ENCODE peak calls at places on chromosome 9, in four cellular contexts. Z is spleen, V is transverse colon, D is GM12891. A is an unnamed sample.

GRCh38 chr9:97276310-97276852 is 31.1 kb upstream of the CCDC180 start:
- DNase-seq in Z (no peak), V (no peak), D (no peak), A (no peak)

GRCh38 chr9:136019681-136020060 is 58.5 kb upstream of the UBAC1 start:
- DNase-seq in Z (no peak), V (no peak), D (no peak), A (no peak)

GRCh38 chr9:128412120-128412790 is 8.4 kb upstream of the CERCAM start:
- DNase-seq in Z (no peak), V (peak), D (peak), A (no peak)

GRCh38 chr9:114775981-114776380 is 29.9 kb downstream of the TNFSF15 start:
- DNase-seq in Z (no peak), V (no peak), D (no peak), A (no peak)

GRCh38 chr9:131153585-131153984 is 28.2 kb downstream of the NUP214 start:
- DNase-seq in Z (no peak), V (no peak), D (no peak), A (no peak)

GRCh38 chr9:98951967-98952366 is 8.3 kb downstream of the COL15A1 start:
- DNase-seq in Z (no peak), V (no peak), D (no peak), A (no peak)

GRCh38 chr9:91062281-91062680 is 260.7 kb downstream of the SYK start:
- DNase-seq in Z (no peak), V (no peak), D (no peak), A (no peak)

GRCh38 chr9:120424248-120424647 is 155.7 kb downstream of the CDK5RAP2 start:
- DNase-seq in Z (no peak), V (no peak), D (no peak), A (no peak)

GRCh38 chr9:33161589-33162132 is 5.5 kb downstream of the B4GALT1 start:
- DNase-seq in Z (no peak), V (peak), D (no peak), A (no peak)

GRCh38 chr9:72443855-72444254 is 77.6 kb upstream of the TMC1 start:
- DNase-seq in Z (no peak), V (no peak), D (peak), A (peak)

GRCh38 chr9:26975728-26976707 is 19.8 kb downstream of the IFT74 start:
- DNase-seq in Z (no peak), V (peak), D (no peak), A (no peak)

GRCh38 chr9:94922098-94922607 is 195.7 kb downstream of the AOPEP start:
- DNase-seq in Z (no peak), V (no peak), D (no peak), A (no peak)

GRCh38 chr9:94923333-94924089 is 197.0 kb downstream of the AOPEP start:
- DNase-seq in Z (no peak), V (no peak), D (no peak), A (no peak)

GRCh38 chr9:94921072-94921471 is 194.6 kb downstream of the AOPEP start:
- DNase-seq in Z (no peak), V (no peak), D (no peak), A (no peak)

GRCh38 chr9:94921656-94922055 is 195.2 kb downstream of the AOPEP start:
- DNase-seq in Z (no peak), V (no peak), D (no peak), A (no peak)

GRCh38 chr9:94922691-94923107 is 196.2 kb downstream of the AOPEP start:
- DNase-seq in Z (no peak), V (no peak), D (no peak), A (peak)
- TF ChIP-seq POLR2AphosphoS5 in Z (no peak), V (no peak), D (no peak), A (no peak)

DNA sequence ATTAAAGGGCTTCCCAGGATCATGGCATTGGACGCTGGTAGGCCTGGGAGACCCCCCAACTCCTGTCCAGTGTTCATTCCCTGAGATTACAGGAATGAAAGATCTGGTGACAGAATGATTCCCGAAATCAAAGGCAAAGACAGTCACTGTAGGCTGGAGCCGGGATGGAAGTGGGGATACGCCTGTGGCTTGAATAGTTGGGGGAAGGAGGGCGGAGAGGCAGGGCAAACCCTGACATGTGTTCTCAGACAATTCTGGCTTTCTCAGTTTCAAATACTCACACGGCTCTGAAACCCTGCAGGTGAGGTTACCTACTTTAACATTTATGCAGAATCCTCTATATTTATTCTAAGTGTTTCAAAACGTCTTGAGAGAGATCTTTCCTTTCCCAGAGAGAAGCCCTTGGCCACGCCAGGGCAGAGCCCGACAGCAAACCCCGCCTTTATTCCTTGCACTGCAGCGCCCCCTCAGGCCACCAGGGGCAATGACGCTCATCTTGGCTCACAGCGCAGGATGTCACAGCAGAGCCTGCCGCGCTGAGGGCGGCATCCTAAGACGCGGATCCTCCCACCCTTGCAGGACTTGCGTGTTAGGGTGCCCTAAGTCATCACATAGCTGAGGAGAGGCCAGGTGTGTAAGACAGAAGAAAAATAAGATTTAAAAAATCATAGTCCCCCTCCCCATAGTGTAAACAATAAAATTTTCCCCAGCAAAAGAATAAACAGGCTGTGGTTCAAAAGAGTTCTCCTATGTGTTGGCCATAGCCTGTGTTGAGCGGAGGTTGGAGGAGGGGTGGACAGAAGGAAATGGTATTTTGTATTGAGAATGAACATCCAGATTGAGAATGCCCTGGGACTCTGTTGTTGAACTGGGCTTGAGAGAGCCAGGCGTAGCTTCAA is 284.5 kb downstream of the NTRK2 start:
- DNase-seq in Z (peak), V (peak), D (peak), A (peak)
- TF ChIP-seq POLR2AphosphoS5 in Z (no peak), V (no peak), D (no peak), A (no peak)

GRCh38 chr9:14677396-14677795 is 15.8 kb downstream of the ZDHHC21 start:
- DNase-seq in Z (no peak), V (no peak), D (no peak), A (no peak)

GRCh38 chr9:14671327-14671840 is 21.8 kb downstream of the ZDHHC21 start:
- DNase-seq in Z (no peak), V (no peak), D (no peak), A (no peak)

GRCh38 chr9:14677872-14678271 is 15.4 kb downstream of the ZDHHC21 start:
- DNase-seq in Z (no peak), V (no peak), D (no peak), A (no peak)

GRCh38 chr9:14670718-14671117 is 22.5 kb downstream of the ZDHHC21 start:
- DNase-seq in Z (no peak), V (no peak), D (no peak), A (no peak)

DNA sequence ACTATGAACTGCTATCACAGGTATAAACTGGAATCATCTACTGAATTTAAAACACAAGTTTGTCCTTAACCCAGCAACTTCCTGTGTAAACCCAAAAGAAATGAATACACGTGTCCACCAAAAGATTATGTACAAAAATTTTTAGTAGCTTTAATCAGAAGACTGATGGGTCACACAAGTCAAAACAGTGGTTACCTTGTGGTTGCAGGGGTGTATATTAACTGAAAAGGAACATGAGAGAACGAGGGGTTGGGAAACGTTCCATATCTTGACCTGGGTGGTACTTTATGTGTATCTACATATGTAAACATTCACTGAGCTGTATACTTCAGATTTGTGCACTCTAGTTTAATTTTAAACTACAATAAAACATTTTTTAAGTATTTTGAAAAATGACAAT is 18.6 kb downstream of the ZDHHC21 start:
- DNase-seq in Z (no peak), V (no peak), D (no peak), A (no peak)
- TF ChIP-seq POLR2AphosphoS5 in Z (no peak), V (no peak), D (no peak), A (no peak)

DNA sequence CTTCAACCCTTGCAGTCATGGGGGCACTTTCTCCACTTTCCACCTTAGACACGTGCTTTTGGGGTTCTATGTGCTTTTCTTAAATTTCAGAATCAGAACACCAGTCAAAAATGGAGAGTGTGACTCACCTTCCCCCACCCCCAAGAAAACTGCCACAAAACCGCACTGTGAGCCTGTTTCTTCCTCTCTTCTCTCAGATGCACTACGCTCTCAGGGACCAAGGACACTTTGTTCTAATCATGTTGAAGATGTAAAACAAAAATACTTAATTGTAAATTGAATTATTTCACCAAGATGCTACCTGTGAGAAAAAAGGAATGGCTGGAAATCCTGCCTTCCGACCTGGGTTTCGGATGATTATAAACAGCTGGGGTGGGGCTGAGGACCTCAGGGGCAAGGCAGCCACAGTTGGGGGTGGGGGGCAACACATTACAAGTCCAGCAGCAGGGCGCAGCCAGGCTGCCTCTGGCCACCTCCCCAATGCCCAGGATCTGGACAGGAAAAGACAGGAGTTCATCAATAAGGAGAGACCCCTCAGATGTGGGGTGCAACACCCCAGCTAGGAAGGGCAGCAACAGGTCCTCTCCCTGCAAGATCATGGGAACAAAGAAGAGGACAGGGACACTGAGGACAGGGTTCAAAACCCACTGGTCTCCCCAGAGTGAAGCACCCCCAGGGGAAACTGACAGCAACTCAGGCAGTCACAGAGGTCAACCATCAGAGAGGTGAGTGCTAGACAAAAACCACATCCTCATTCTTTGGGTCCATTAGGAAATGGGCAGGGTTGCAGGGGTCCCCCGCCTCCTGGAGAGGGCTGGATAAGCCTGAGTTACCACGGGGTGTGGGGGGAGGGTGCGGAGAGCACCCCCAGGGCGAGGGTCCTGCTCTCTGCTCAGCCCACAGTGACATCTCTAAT is 33.7 kb downstream of the SEMA4D start:
- DNase-seq in Z (peak), V (peak), D (peak), A (peak)
- TF ChIP-seq POLR2AphosphoS5 in Z (peak), V (no peak), D (no peak), A (peak)